ENCODE peak calls at places on chromosomes 12 and 14, in nine cellular contexts. B is transverse colon, Z is upper lobe of right lung, L is OCI-LY7, O is adipocyte, J is gastrocnemius medialis, M is A549, T is HCT116, W is heart left ventricle. C is an unnamed sample.
A peak's percentile ranks its signal among the peaks of the same experiment; 100 is the strongest.

GRCh38 chr14:102140027-102140749 is 491 bp downstream of the WDR20 start:
- DNase-seq in B (peak; percentile 45), Z (peak; percentile 71), L (peak; percentile 50), O (peak; percentile 61), J (peak; percentile 18), M (peak; percentile 16), T (no peak), W (peak; percentile 44), C (no peak)

GRCh38 chr12:123956249-123956648 is 16.4 kb downstream of the CCDC92 start:
- DNase-seq in B (no peak), Z (no peak), L (no peak), O (no peak), J (no peak), M (no peak), T (no peak), W (no peak), C (no peak)

GRCh38 chr12:6635375-6635855 is 344 bp downstream of the LPAR5 start:
- DNase-seq in B (no peak), Z (no peak), L (peak; percentile 86), O (no peak), J (no peak), M (no peak), T (no peak), W (no peak), C (no peak)

GRCh38 chr12:5012337-5012736 is 31.3 kb upstream of the KCNA5 start:
- DNase-seq in B (no peak), Z (no peak), L (no peak), O (no peak), J (peak; percentile 74), M (no peak), T (no peak), W (peak; percentile 69), C (no peak)

GRCh38 chr12:70982991-70983390 is 62.5 kb upstream of the PTPRR start:
- DNase-seq in B (no peak), Z (no peak), L (no peak), O (no peak), J (no peak), M (no peak), T (no peak), W (no peak), C (no peak)

GRCh38 chr12:81502912-81503695 is 256.0 kb downstream of the PPFIA2 start:
- DNase-seq in B (no peak), Z (no peak), L (no peak), O (peak; percentile 75), J (no peak), M (peak; percentile 11), T (no peak), W (no peak), C (no peak)

GRCh38 chr14:80634106-80634758 is 307.3 kb downstream of the CEP128 start:
- DNase-seq in B (no peak), Z (no peak), L (no peak), O (peak; percentile 33), J (no peak), M (no peak), T (no peak), W (no peak), C (no peak)

GRCh38 chr12:6234906-6235305 is 34.7 kb downstream of the CD9 start:
- DNase-seq in B (no peak), Z (no peak), L (no peak), O (no peak), J (no peak), M (no peak), T (no peak), W (no peak), C (no peak)

GRCh38 chr14:58362798-58363412 is 32.8 kb upstream of the TOMM20L start:
- DNase-seq in B (no peak), Z (no peak), L (peak; percentile 56), O (peak; percentile 38), J (no peak), M (peak; percentile 51), T (peak; percentile 21), W (no peak), C (no peak)

GRCh38 chr12:82357340-82357739 is 847 bp downstream of the CCDC59 start:
- DNase-seq in B (no peak), Z (no peak), L (no peak), O (peak; percentile 18), J (no peak), M (no peak), T (no peak), W (no peak), C (no peak)

GRCh38 chr14:77714926-77715325 is 7.0 kb downstream of the SLIRP start:
- DNase-seq in B (no peak), Z (no peak), L (no peak), O (no peak), J (no peak), M (no peak), T (no peak), W (no peak), C (no peak)

GRCh38 chr12:52168019-52168717 is 23.6 kb downstream of the KRT80 start:
- DNase-seq in B (peak; percentile 36), Z (no peak), L (no peak), O (peak; percentile 39), J (no peak), M (peak; percentile 83), T (no peak), W (no peak), C (no peak)

GRCh38 chr12:31849090-31849687 is 110.0 kb upstream of the RESF1 start:
- DNase-seq in B (no peak), Z (no peak), L (peak; percentile 85), O (peak; percentile 6), J (no peak), M (peak; percentile 67), T (peak; percentile 54), W (no peak), C (no peak)

GRCh38 chr12:32889073-32889760 is 7.4 kb downstream of the PKP2 start:
- DNase-seq in B (no peak), Z (no peak), L (no peak), O (no peak), J (no peak), M (no peak), T (no peak), W (no peak), C (no peak)

GRCh38 chr14:24943024-24943423 is 106.9 kb downstream of the STXBP6 start:
- DNase-seq in B (peak; percentile 17), Z (no peak), L (no peak), O (peak; percentile 64), J (peak; percentile 61), M (no peak), T (no peak), W (peak; percentile 31), C (no peak)

GRCh38 chr12:13177373-13177772 is 19.2 kb upstream of the EMP1 start:
- DNase-seq in B (no peak), Z (no peak), L (no peak), O (no peak), J (no peak), M (no peak), T (no peak), W (no peak), C (no peak)

GRCh38 chr14:68786491-68787234 is 6.2 kb downstream of the ZFP36L1 start:
- DNase-seq in B (no peak), Z (no peak), L (no peak), O (peak; percentile 54), J (no peak), M (peak; percentile 86), T (no peak), W (peak; percentile 29), C (no peak)

GRCh38 chr14:68784298-68784910 is 8.5 kb downstream of the ZFP36L1 start:
- DNase-seq in B (peak; percentile 87), Z (peak; percentile 70), L (no peak), O (peak; percentile 14), J (no peak), M (peak; percentile 97), T (no peak), W (peak; percentile 30), C (no peak)

GRCh38 chr14:68784995-68785816 is 7.7 kb downstream of the ZFP36L1 start:
- DNase-seq in B (no peak), Z (no peak), L (no peak), O (peak; percentile 40), J (no peak), M (peak; percentile 87), T (peak; percentile 86), W (peak; percentile 26), C (no peak)

GRCh38 chr14:68787235-68787727 is 5.6 kb downstream of the ZFP36L1 start:
- DNase-seq in B (peak; percentile 50), Z (no peak), L (no peak), O (peak; percentile 46), J (no peak), M (peak; percentile 53), T (no peak), W (peak; percentile 34), C (no peak)

DNA sequence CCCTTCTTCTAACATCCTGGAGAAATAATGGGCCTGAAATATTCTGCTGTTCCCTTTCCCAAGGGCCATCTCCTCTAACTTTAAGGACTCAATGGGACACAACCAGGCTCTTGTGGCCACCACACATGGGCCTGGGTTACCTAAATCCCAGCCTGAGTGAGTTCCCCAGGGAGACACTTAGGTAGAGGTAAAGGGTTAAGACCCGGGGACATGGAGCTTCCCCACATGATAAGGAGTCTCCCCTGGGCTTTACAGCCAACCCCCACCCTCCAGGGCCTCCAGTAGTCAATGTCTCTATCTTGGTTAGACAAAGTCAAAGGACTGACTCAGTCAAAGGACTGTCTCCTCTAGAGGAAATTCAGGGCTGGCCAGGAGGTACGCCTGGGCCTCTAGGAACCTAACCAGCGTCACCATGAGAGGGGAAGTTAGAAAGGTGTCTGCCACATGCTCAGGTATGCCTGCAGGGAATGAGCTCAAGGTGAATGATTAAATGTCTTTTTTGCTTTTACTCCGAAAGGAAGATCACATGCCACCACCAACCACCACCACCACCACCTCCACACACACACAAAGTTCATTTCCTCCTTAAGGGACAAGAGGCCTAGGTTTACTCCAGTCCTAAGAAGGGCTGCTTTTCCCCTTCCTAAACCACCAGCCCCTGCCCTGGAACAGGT is 6.9 kb downstream of the ZFP36L1 start:
- DNase-seq in B (peak; percentile 34), Z (no peak), L (no peak), O (peak; percentile 39), J (no peak), M (peak; percentile 87), T (no peak), W (peak; percentile 31), C (no peak)
- H3K4me1 ChIP-seq in B (peaks cover 54% of the 10 kb centered on the region), Z (peaks cover 48% of the 10 kb centered on the region), L (peaks cover 60% of the 10 kb centered on the region), O (peaks cover 45% of the 10 kb centered on the region), J (peaks cover 18% of the 10 kb centered on the region), M (peaks cover 66% of the 10 kb centered on the region), T (peaks cover 99% of the 10 kb centered on the region), W (peaks cover 37% of the 10 kb centered on the region), C (peaks cover 58% of the 10 kb centered on the region)

DNA sequence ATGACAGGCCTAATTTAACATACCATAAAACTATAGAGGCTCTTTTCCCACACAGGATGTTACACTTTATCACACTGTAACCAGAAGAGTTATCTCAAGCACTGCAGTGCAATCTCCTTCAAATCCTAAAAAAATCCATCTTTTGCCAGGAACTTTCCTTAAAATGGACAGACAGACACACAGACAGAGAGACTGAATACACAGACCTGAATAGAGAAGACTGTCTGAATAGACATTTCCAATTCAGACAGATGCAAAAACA is 6.5 kb downstream of the CORO1C start:
- DNase-seq in B (no peak), Z (no peak), L (no peak), O (no peak), J (no peak), M (no peak), T (no peak), W (no peak), C (no peak)
- H3K4me1 ChIP-seq in B (peaks cover 67% of the 10 kb centered on the region), Z (peaks cover 62% of the 10 kb centered on the region), L (peaks cover 43% of the 10 kb centered on the region), O (peaks cover 78% of the 10 kb centered on the region), J (peaks cover 79% of the 10 kb centered on the region), M (peaks cover 94% of the 10 kb centered on the region), T (peaks cover 61% of the 10 kb centered on the region), W (peaks cover 75% of the 10 kb centered on the region), C (peaks cover 92% of the 10 kb centered on the region)

GRCh38 chr12:53235742-53236442 is 3.9 kb upstream of the RARG start:
- DNase-seq in B (no peak), Z (no peak), L (no peak), O (no peak), J (no peak), M (no peak), T (no peak), W (no peak), C (no peak)
- H3K4me1 ChIP-seq in B (peaks cover 30% of the 10 kb centered on the region), Z (peaks cover 23% of the 10 kb centered on the region), L (peaks cover 12% of the 10 kb centered on the region), O (peaks cover 22% of the 10 kb centered on the region), J (peaks cover 5% of the 10 kb centered on the region), M (peaks cover 29% of the 10 kb centered on the region), T (peaks cover 54% of the 10 kb centered on the region), W (peaks cover 33% of the 10 kb centered on the region), C (peaks cover 29% of the 10 kb centered on the region)

GRCh38 chr12:64097346-64098105 is 124.6 kb downstream of the KICS2 start:
- DNase-seq in B (no peak), Z (no peak), L (no peak), O (no peak), J (no peak), M (no peak), T (no peak), W (peak; percentile 68), C (no peak)
- H3K4me1 ChIP-seq in B (peaks cover 5% of the 10 kb centered on the region), Z (no peaks in the 10 kb centered on the region), L (no peaks in the 10 kb centered on the region), O (peaks cover 50% of the 10 kb centered on the region), J (peaks cover 16% of the 10 kb centered on the region), M (peaks cover 25% of the 10 kb centered on the region), T (peaks cover 26% of the 10 kb centered on the region), W (peaks cover 10% of the 10 kb centered on the region), C (no peaks in the 10 kb centered on the region)

C was measured in thoracic aorta.